ENCODE peak calls at places on chromosomes 12 and 14, in six cellular contexts. O, J, U, A, W and G are unnamed samples.

GRCh38 chr12:31238764-31239387 is 87.1 kb downstream of the SINHCAF start:
- DNase-seq in O (peak; percentile 13), J (no peak), W (peak; percentile 46), U (peak; percentile 64), A (peak; percentile 46), G (peak; percentile 72)

GRCh38 chr14:23185046-23185445 is 1.6 kb upstream of the SLC7A8 start:
- DNase-seq in A (no peak), J (no peak), O (no peak), U (no peak), W (peak; percentile 29), G (peak; percentile 66)

GRCh38 chr14:69013943-69014782 is 35.1 kb upstream of the ACTN1 start:
- DNase-seq in J (peak; percentile 95), O (no peak), W (peak; percentile 83), U (no peak), A (peak; percentile 53), G (peak; percentile 66)

GRCh38 chr14:63492391-63492790 is 50.8 kb downstream of the PPP2R5E start:
- DNase-seq in O (no peak), U (no peak), W (peak; percentile 54), A (peak; percentile 69), J (no peak), G (peak; percentile 42)

GRCh38 chr14:96090441-96091148 is 51.4 kb downstream of the C14orf132 start:
- DNase-seq in U (no peak), J (no peak), W (peak; percentile 35), A (no peak), O (no peak), G (peak; percentile 53)

GRCh38 chr12:12561305-12562015 is 1.2 kb downstream of the DUSP16 start:
- DNase-seq in O (peak; percentile 34), W (peak; percentile 53), U (peak; percentile 42), A (peak; percentile 51), J (peak; percentile 82), G (peak; percentile 56)

GRCh38 chr12:93944196-93944595 is 204.2 kb upstream of the PLXNC1 start:
- DNase-seq in A (no peak), O (no peak), J (no peak), U (no peak), W (no peak), G (no peak)

GRCh38 chr12:30696103-30696408 is 387 bp upstream of the IPO8 start:
- DNase-seq in W (no peak), A (no peak), O (no peak), U (no peak), J (no peak), G (no peak)

GRCh38 chr14:38107216-38107631 is 100.5 kb upstream of the SSTR1 start:
- DNase-seq in J (no peak), A (no peak), W (no peak), O (no peak), U (peak; percentile 0), G (no peak)

GRCh38 chr12:86712425-86712843 is 456.2 kb upstream of the MGAT4C start:
- DNase-seq in A (peak; percentile 97), W (peak; percentile 99), J (no peak), U (no peak), O (no peak), G (peak; percentile 99)

GRCh38 chr14:71933026-71933587 is 878 bp downstream of the RGS6 start:
- DNase-seq in W (no peak), O (no peak), J (no peak), A (no peak), U (peak; percentile 5), G (peak; percentile 3)

GRCh38 chr14:38425324-38425976 is 169.6 kb upstream of the CLEC14A start:
- DNase-seq in J (no peak), A (no peak), O (no peak), W (no peak), U (no peak), G (no peak)

GRCh38 chr14:73007835-73008234 is 19.1 kb downstream of the ZFYVE1 start:
- DNase-seq in W (no peak), A (no peak), J (no peak), U (no peak), O (no peak), G (peak; percentile 52)

GRCh38 chr14:103348154-103348553 is 14.1 kb downstream of the EIF5 start:
- DNase-seq in W (no peak), U (no peak), O (no peak), J (no peak), A (peak; percentile 39), G (peak; percentile 78)

GRCh38 chr14:101721951-101722661 is 39.4 kb upstream of the PPP2R5C start:
- DNase-seq in U (peak; percentile 40), J (no peak), W (no peak), O (peak; percentile 75), A (no peak), G (peak; percentile 39)

GRCh38 chr14:21320913-21321312 is 41.0 kb downstream of the RPGRIP1 start:
- DNase-seq in A (no peak), U (no peak), O (no peak), J (no peak), W (no peak), G (peak; percentile 24)

GRCh38 chr12:108886873-108887629 is 7.2 kb downstream of the DAO start:
- DNase-seq in U (no peak), W (no peak), A (no peak), O (no peak), J (no peak), G (no peak)

GRCh38 chr14:38496092-38496491 is 240.2 kb upstream of the CLEC14A start:
- DNase-seq in J (no peak), A (no peak), W (no peak), U (no peak), O (no peak), G (no peak)

GRCh38 chr12:56629459-56630179 is 507 bp downstream of the BAZ2A start:
- DNase-seq in U (peak; percentile 26), A (peak; percentile 37), O (peak; percentile 36), W (peak; percentile 5), J (peak; percentile 51), G (peak; percentile 16)

GRCh38 chr12:1830401-1830845 is 10.1 kb downstream of the LRTM2 start:
- DNase-seq in J (peak; percentile 21), O (no peak), U (no peak), W (no peak), A (no peak), G (no peak)

GRCh38 chr14:100440207-100440631 is 117.1 kb downstream of the SLC25A47 start:
- DNase-seq in O (peak; percentile 6), A (peak; percentile 37), W (peak; percentile 77), J (peak; percentile 84), U (no peak), G (peak; percentile 69)

GRCh38 chr12:115383668-115384067 is 699.7 kb upstream of the TBX3 start:
- DNase-seq in O (no peak), A (peak; percentile 35), W (peak; percentile 90), J (no peak), U (no peak), G (peak; percentile 75)

GRCh38 chr14:102472815-102473158 is 36.8 kb downstream of the ANKRD9 start:
- DNase-seq in O (no peak), U (no peak), J (no peak), W (no peak), A (no peak), G (no peak)

GRCh38 chr12:55847603-55848329 is 5.0 kb upstream of the MMP19 start:
- DNase-seq in W (peak; percentile 99), A (peak; percentile 100), O (no peak), J (peak; percentile 89), U (no peak), G (peak; percentile 100)

GRCh38 chr12:72974954-72975555 is 702.9 kb downstream of the TRHDE start:
- DNase-seq in A (no peak), J (no peak), W (no peak), U (no peak), O (no peak), G (no peak)

GRCh38 chr12:54016478-54016964 is 7.7 kb downstream of the HOXC8 start:
- DNase-seq in J (no peak), U (no peak), W (peak; percentile 94), O (no peak), A (peak; percentile 67), G (no peak)

GRCh38 chr12:86719381-86719780 is 463.2 kb upstream of the MGAT4C start:
- DNase-seq in O (no peak), U (no peak), A (peak; percentile 33), J (no peak), W (peak; percentile 85), G (peak; percentile 42)

GRCh38 chr12:88052686-88053085 is 23.5 kb upstream of the C12orf50 start:
- DNase-seq in J (no peak), W (peak; percentile 51), A (peak; percentile 63), U (no peak), O (no peak), G (peak; percentile 78)